ENCODE peak calls at places on chromosomes 11 and 22, in eight cellular contexts. U is endothelial cell of umbilical vein; V is adrenal gland; B is CD8-positive, alpha-beta memory T cell; A is breast epithelium; P is iPS DF 6.9; T is upper lobe of right lung; H is tibial nerve. D is an unnamed sample.
A peak's percentile ranks its signal among the peaks of the same experiment; 100 is the strongest.

GRCh38 chr11:20337526-20338154 is 25.9 kb upstream of the HTATIP2 start:
- DNase-seq in H (no peak), B (no peak), U (peak; percentile 43), T (no peak), V (no peak), P (no peak), A (no peak), D (no peak)

GRCh38 chr11:87295237-87295636 is 257.5 kb downstream of the TMEM135 start:
- DNase-seq in B (no peak), P (no peak), U (no peak), A (no peak), V (no peak), H (no peak), T (no peak), D (no peak)

GRCh38 chr11:66891849-66892660 is 35.2 kb downstream of the LRFN4 start:
- DNase-seq in B (no peak), P (no peak), A (no peak), T (no peak), H (no peak), U (peak; percentile 83), V (peak; percentile 96), D (no peak)

GRCh38 chr11:30433831-30434230 is 110.9 kb downstream of the ARL14EP start:
- DNase-seq in T (no peak), A (no peak), P (no peak), U (no peak), H (no peak), V (no peak), B (no peak), D (no peak)

GRCh38 chr22:19730662-19731360 is 7.5 kb downstream of the GP1BB start:
- DNase-seq in B (peak; percentile 81), P (no peak), V (peak; percentile 81), T (peak; percentile 91), A (peak; percentile 85), U (peak; percentile 67), H (peak; percentile 64), D (peak; percentile 83)

GRCh38 chr11:33379931-33380330 is 122.8 kb downstream of the HIPK3 start:
- DNase-seq in B (no peak), U (no peak), T (no peak), A (no peak), V (no peak), H (no peak), P (no peak), D (no peak)

GRCh38 chr11:113189909-113190667 is 124.3 kb upstream of the TTC12 start:
- DNase-seq in B (no peak), A (no peak), P (no peak), T (no peak), V (peak; percentile 88), H (no peak), U (no peak), D (no peak)

GRCh38 chr11:1197431-1197885 is 25.4 kb upstream of the MUC5B start:
- DNase-seq in H (no peak), U (no peak), V (peak; percentile 6), P (no peak), B (no peak), T (peak; percentile 61), A (peak; percentile 45), D (no peak)

GRCh38 chr22:21074092-21074715 is 28.5 kb downstream of the LRRC74B start:
- DNase-seq in B (no peak), A (no peak), H (no peak), T (no peak), P (no peak), V (peak; percentile 89), U (no peak), D (no peak)

DNA sequence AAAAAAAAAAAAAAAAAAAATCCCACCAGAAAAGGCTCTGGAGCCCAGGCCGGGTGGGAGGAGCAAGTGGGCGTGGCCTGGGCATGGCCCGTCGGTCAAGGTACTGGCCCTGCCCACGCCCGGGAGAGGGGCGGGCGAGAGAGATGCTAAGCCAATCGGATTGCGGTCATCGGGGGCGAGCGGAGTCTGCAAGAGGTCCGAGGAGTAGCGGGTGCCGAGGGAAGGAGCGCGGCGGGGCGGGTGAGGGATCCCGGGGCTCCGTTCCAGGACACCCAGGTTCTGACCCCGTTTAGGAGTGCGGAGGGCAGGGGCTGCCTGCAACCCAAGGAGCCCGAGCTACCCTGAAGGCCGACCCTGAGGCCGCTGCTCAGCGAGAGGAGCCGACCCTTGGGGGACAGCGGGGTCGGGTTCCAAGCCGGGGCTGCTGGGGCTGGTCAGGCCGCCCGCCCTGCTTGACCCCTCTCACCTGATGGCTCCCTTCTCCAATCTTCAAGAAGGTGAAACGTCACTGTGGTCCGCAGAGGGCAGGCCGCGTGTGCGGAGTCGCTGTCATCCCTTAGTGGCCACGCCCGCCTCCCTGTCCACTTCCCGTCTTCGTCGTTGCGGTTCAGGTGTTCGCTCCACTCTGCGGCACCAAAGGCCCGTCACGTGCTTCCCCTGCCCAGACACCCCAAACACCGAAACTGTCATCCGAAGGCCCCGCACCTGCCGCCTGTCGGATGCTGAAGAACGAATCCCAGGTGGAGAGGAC is 11.1 kb upstream of the TAB1 start:
- DNase-seq in A (peak; percentile 75), T (peak; percentile 90), H (peak; percentile 63), U (peak; percentile 81), V (peak; percentile 84), P (peak; percentile 90), B (peak; percentile 80), D (peak; percentile 61)
- H3K4me3 ChIP-seq in A (peak overlapping the region; percentile 85), T (peak overlapping the region; percentile 61), H (peak overlapping the region; percentile 72), U (peak overlapping the region; percentile 47), V (peak overlapping the region; percentile 61), P (peak overlapping the region; percentile 36), B (peak overlapping the region; percentile 61), D (peak overlapping the region; percentile 86)

DNA sequence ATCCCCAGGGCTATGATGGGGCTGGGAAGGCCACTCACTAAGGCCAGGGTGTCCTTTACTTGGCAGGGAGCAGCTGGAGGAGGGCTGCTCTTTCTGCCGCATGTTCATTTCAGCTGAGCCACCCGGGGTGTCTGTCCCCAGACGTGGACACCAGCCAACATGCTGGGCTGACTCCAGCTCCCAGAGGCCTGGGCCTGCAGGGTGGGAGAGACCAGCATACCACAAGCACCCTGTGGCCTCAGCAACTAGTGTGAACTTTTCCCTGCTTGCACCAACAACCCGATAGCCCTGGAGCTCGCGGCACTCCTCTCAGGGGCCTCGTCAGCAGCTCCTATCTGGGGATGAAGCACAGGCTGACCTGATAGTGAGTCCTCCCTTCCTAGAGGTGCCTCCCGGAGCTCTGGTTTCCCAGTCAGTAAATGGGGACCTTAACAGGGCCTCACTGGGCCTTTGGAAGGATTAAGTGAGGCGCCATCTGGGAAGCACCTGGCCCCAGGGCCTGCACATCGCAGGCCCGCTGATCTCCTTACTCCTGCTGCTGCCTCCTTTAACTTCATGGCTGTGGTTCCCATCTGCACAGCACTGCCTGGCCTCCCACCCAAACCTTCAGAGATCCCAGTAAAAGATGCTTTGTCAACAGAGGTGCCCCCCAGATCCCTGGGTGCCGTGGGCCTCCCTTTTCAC is 83.4 kb downstream of the GALNT18 start:
- DNase-seq in B (no peak), T (no peak), H (no peak), U (no peak), V (peak; percentile 65), P (no peak), A (no peak), D (no peak)
- H3K4me1 ChIP-seq in B (no peaks in the 10 kb centered on the region), T (peaks cover 30% of the 10 kb centered on the region), H (peaks cover 16% of the 10 kb centered on the region), U (no peaks in the 10 kb centered on the region), V (peaks cover 10% of the 10 kb centered on the region), P (no peaks in the 10 kb centered on the region), A (no peaks in the 10 kb centered on the region), D (no peaks in the 10 kb centered on the region)

GRCh38 chr11:6682936-6683861 is at the start of gene MRPL17:
- DNase-seq in T (peak; percentile 99), U (peak; percentile 100), P (peak; percentile 99), H (peak; percentile 95), A (peak; percentile 98), B (peak; percentile 99), V (peak; percentile 99), D (peak; percentile 99)

GRCh38 chr11:6681505-6681904 is 1.6 kb downstream of the MRPL17 start:
- DNase-seq in A (no peak), V (no peak), H (no peak), T (no peak), U (no peak), B (no peak), P (no peak), D (no peak)

GRCh38 chr11:6682591-6682935 is 577 bp downstream of the MRPL17 start:
- DNase-seq in U (no peak), H (no peak), B (no peak), V (no peak), P (no peak), A (no peak), T (no peak), D (no peak)

GRCh38 chr11:6686006-6686405 is 2.9 kb upstream of the MRPL17 start:
- DNase-seq in P (no peak), U (no peak), T (no peak), A (no peak), B (no peak), H (no peak), V (no peak), D (no peak)

GRCh38 chr11:6681949-6682348 is 1.2 kb downstream of the MRPL17 start:
- DNase-seq in P (no peak), V (no peak), A (no peak), U (no peak), B (no peak), T (no peak), H (no peak), D (no peak)
- H3K4me3 ChIP-seq in P (peak overlapping the region; percentile 77), V (peak overlapping the region; percentile 91), A (peak overlapping the region; percentile 85), U (peak overlapping the region; percentile 91), B (peak overlapping the region; percentile 98), T (peak overlapping the region; percentile 96), H (peak overlapping the region; percentile 69), D (peak overlapping the region; percentile 94)

DNA sequence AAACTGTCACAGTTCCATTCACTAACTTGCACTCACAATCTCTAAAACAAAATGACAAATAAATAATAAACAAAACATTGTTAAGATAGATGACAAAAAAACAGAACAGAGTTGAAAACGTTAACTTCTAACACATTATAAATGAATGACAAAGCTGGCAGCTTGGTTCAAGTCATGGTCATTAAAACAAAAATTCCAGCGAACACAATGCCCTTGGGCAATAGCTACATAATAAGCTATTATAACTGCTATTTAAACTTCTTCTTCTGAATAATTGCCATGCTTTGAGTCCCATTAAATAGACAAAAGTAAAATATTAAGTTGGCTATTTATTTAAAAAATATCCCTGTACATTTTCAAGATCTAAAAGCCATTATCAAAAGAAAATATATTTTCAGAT is 54.7 kb downstream of the PICALM start:
- DNase-seq in T (no peak), V (no peak), P (no peak), H (no peak), A (no peak), B (no peak), U (no peak), D (no peak)
- H3K4me1 ChIP-seq in T (no peaks in the 10 kb centered on the region), V (peaks cover 7% of the 10 kb centered on the region), P (no peaks in the 10 kb centered on the region), H (peaks cover 6% of the 10 kb centered on the region), A (no peaks in the 10 kb centered on the region), B (no peaks in the 10 kb centered on the region), U (no peaks in the 10 kb centered on the region), D (no peaks in the 10 kb centered on the region)

DNA sequence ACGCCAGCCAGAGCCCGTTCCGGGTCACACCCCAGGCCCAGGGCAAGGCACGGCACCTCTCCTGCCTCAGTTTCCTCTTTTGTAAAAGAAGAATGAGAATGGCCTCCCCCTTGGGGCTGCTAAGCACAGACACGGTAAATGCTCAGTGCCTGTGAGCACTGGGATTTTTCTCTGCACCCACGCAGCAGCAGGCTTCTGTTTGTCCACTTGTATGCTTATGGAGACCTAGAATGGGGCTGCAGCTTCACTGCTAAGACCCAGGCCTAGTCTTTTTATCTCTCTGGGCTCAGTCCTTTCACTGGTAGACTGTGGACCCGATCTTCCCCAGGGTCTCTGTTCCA is 1327.9 kb downstream of the TBC1D22A start:
- DNase-seq in A (no peak), V (no peak), P (no peak), T (no peak), H (no peak), U (no peak), B (no peak), D (no peak)
- H3K4me3 ChIP-seq in A (peak overlapping the region; percentile 48), V (peak overlapping the region; percentile 48), P (no peak overlapping the region), T (no peak overlapping the region), H (no peak overlapping the region), U (no peak overlapping the region), B (no peak overlapping the region), D (no peak overlapping the region)